ENCODE peak calls at places on chromosomes 12 and 14, in six cellular contexts. One of them, this sample, is unnamed. For H3K36me3, the result is how much of the 10 kb centered on the place peaks cover.

GRCh38 chr12:102010265-102010994 is 51.4 kb downstream of the WASHC3 start:
- DNase-seq in stomach: no peak
- DNase-seq in uterus: no peak
- DNase-seq in mesenchymal stem cell: no peak
- DNase-seq in MM.1S: no peak
- DNase-seq in suprapubic skin: no peak
- DNase-seq in this sample: no peak

GRCh38 chr12:30794020-30794419 is 39.3 kb upstream of the CAPRIN2 start:
- DNase-seq in stomach: no peak
- DNase-seq in uterus: no peak
- DNase-seq in suprapubic skin: no peak
- DNase-seq in mesenchymal stem cell: no peak
- DNase-seq in MM.1S: no peak
- DNase-seq in this sample: no peak

GRCh38 chr14:102087762-102088011 is 843 bp upstream of the HSP90AA1 start:
- DNase-seq in mesenchymal stem cell: no peak
- DNase-seq in uterus: no peak
- DNase-seq in suprapubic skin: no peak
- DNase-seq in MM.1S: no peak
- DNase-seq in stomach: no peak
- DNase-seq in this sample: no peak

GRCh38 chr12:62436164-62436503 is 30.5 kb upstream of the MON2 start:
- DNase-seq in suprapubic skin: peak
- DNase-seq in uterus: no peak
- DNase-seq in MM.1S: no peak
- DNase-seq in stomach: no peak
- DNase-seq in mesenchymal stem cell: no peak
- DNase-seq in this sample: peak

GRCh38 chr12:132623072-132623869 is 4.7 kb downstream of the P2RX2 start:
- DNase-seq in mesenchymal stem cell: no peak
- DNase-seq in suprapubic skin: no peak
- DNase-seq in stomach: no peak
- DNase-seq in uterus: no peak
- DNase-seq in MM.1S: no peak
- DNase-seq in this sample: no peak

GRCh38 chr14:74401504-74402241 is 24.3 kb downstream of the SYNDIG1L start:
- DNase-seq in MM.1S: peak
- DNase-seq in mesenchymal stem cell: peak
- DNase-seq in uterus: no peak
- DNase-seq in suprapubic skin: no peak
- DNase-seq in stomach: peak
- DNase-seq in this sample: no peak

GRCh38 chr14:101482066-101482465 is 79.2 kb upstream of the DIO3 start:
- DNase-seq in stomach: no peak
- DNase-seq in mesenchymal stem cell: no peak
- DNase-seq in uterus: no peak
- DNase-seq in MM.1S: no peak
- DNase-seq in suprapubic skin: no peak
- DNase-seq in this sample: no peak

GRCh38 chr14:51219473-51220448 is 20.3 kb upstream of the TMX1 start:
- DNase-seq in mesenchymal stem cell: peak
- DNase-seq in uterus: peak
- DNase-seq in stomach: no peak
- DNase-seq in suprapubic skin: no peak
- DNase-seq in MM.1S: peak
- DNase-seq in this sample: no peak

GRCh38 chr12:87806310-87806709 is 222.9 kb downstream of the C12orf50 start:
- DNase-seq in mesenchymal stem cell: no peak
- DNase-seq in stomach: no peak
- DNase-seq in suprapubic skin: no peak
- DNase-seq in uterus: no peak
- DNase-seq in MM.1S: no peak
- DNase-seq in this sample: no peak

GRCh38 chr14:103401223-103402214 is 16.3 kb downstream of the MARK3 start:
- DNase-seq in stomach: no peak
- DNase-seq in MM.1S: no peak
- DNase-seq in suprapubic skin: no peak
- DNase-seq in mesenchymal stem cell: peak
- DNase-seq in uterus: no peak
- DNase-seq in this sample: no peak

GRCh38 chr12:66144796-66145754 is 14.5 kb upstream of the LLPH start:
- DNase-seq in suprapubic skin: no peak
- DNase-seq in MM.1S: peak
- DNase-seq in stomach: peak
- DNase-seq in uterus: peak
- DNase-seq in mesenchymal stem cell: peak
- DNase-seq in this sample: no peak

GRCh38 chr12:125954362-125954761 is 889.1 kb downstream of the AACS start:
- DNase-seq in mesenchymal stem cell: no peak
- DNase-seq in MM.1S: no peak
- DNase-seq in stomach: no peak
- DNase-seq in suprapubic skin: no peak
- DNase-seq in uterus: no peak
- DNase-seq in this sample: no peak

GRCh38 chr12:104586325-104587048 is 129.7 kb downstream of the CHST11 start:
- DNase-seq in mesenchymal stem cell: no peak
- DNase-seq in stomach: no peak
- DNase-seq in suprapubic skin: no peak
- DNase-seq in uterus: no peak
- DNase-seq in MM.1S: no peak
- DNase-seq in this sample: no peak

GRCh38 chr14:65079201-65079600 is 23.1 kb downstream of the MAX start:
- DNase-seq in suprapubic skin: no peak
- DNase-seq in MM.1S: no peak
- DNase-seq in stomach: no peak
- DNase-seq in mesenchymal stem cell: no peak
- DNase-seq in uterus: no peak
- DNase-seq in this sample: no peak

GRCh38 chr14:65077318-65077717 is 25.0 kb downstream of the MAX start:
- DNase-seq in suprapubic skin: no peak
- DNase-seq in uterus: no peak
- DNase-seq in MM.1S: peak
- DNase-seq in mesenchymal stem cell: no peak
- DNase-seq in stomach: no peak
- DNase-seq in this sample: no peak

GRCh38 chr14:65079788-65080187 is 22.5 kb downstream of the MAX start:
- DNase-seq in MM.1S: no peak
- DNase-seq in uterus: no peak
- DNase-seq in stomach: no peak
- DNase-seq in mesenchymal stem cell: no peak
- DNase-seq in suprapubic skin: no peak
- DNase-seq in this sample: no peak

GRCh38 chr14:65084554-65085190 is 17.6 kb downstream of the MAX start:
- DNase-seq in suprapubic skin: no peak
- DNase-seq in stomach: no peak
- DNase-seq in uterus: no peak
- DNase-seq in MM.1S: no peak
- DNase-seq in mesenchymal stem cell: no peak
- DNase-seq in this sample: no peak

DNA sequence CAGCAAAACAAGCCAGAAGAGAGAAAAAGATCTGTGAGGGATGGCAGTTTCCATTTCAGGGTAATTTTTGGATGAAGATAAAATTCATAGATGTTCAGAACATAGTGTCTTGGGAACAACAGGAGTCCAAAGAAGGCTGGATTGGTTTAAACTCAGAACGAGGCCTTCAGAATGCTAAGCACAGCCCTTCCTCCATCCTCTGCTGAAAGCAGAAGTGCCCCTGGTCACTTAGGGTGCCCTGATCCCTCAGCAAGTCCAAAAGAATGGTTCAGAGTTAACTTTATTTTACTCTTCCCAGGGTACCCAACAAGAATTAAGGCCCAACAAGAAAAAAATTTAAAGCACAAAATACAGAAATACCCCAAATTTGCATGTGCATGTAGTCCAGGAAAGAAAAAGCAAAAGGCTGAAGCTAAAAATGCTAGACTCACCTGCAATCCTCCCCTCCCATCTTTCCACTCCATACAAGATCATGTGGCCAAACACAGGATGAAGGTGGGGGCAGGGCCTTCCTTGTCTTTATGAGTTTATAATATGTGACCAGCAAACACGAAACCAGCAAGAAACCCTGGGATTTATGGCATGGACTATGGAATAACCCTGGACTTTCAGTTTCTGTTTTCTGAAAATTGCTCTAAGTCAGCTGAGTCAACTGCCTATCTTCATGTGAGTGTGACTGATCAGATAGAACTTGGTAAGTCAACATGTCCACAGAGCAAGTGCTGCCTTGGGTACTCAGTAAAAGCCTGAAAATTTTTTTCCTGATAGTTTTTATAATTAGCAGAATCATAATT is 21.2 kb downstream of the MAX start:
- DNase-seq in suprapubic skin: no peak
- DNase-seq in mesenchymal stem cell: peak
- DNase-seq in uterus: no peak
- DNase-seq in stomach: no peak
- DNase-seq in MM.1S: no peak
- DNase-seq in this sample: no peak
- H3K36me3 ChIP-seq in suprapubic skin: half or more
- H3K36me3 ChIP-seq in mesenchymal stem cell: under half
- H3K36me3 ChIP-seq in uterus: under half
- H3K36me3 ChIP-seq in stomach: half or more
- H3K36me3 ChIP-seq in MM.1S: under half
- H3K36me3 ChIP-seq in this sample: under half

DNA sequence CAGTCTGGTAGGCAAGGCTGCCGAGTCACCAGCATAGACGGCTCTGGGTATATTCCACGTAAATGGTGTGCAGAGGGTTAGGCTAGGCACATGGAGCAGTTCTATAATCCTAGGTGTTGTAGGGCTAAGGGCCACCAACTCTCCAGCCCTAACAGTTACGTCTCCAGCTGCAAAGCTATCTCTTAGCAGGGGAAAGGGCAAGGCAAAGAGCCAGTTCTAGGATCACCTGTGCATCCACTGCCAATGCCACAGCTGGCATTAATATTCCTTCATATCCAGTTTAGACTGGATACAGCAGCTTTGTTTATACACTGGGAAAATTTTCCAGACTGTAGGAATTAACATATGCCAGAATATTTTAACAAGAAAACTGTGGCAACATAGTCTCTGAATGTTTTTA is 53.0 kb downstream of the SH2B3 start:
- DNase-seq in stomach: no peak
- DNase-seq in mesenchymal stem cell: no peak
- DNase-seq in uterus: no peak
- DNase-seq in MM.1S: no peak
- DNase-seq in suprapubic skin: no peak
- DNase-seq in this sample: no peak
- H3K36me3 ChIP-seq in stomach: half or more
- H3K36me3 ChIP-seq in mesenchymal stem cell: under half
- H3K36me3 ChIP-seq in uterus: under half
- H3K36me3 ChIP-seq in MM.1S: under half
- H3K36me3 ChIP-seq in suprapubic skin: half or more
- H3K36me3 ChIP-seq in this sample: under half

GRCh38 chr14:105092912-105093425 is 27.7 kb upstream of the GPR132 start:
- DNase-seq in mesenchymal stem cell: peak
- DNase-seq in suprapubic skin: peak
- DNase-seq in stomach: peak
- DNase-seq in uterus: peak
- DNase-seq in MM.1S: no peak
- DNase-seq in this sample: peak
- H3K36me3 ChIP-seq in mesenchymal stem cell: under half
- H3K36me3 ChIP-seq in suprapubic skin: under half
- H3K36me3 ChIP-seq in stomach: under half
- H3K36me3 ChIP-seq in uterus: under half
- H3K36me3 ChIP-seq in MM.1S: under half
- H3K36me3 ChIP-seq in this sample: under half

GRCh38 chr12:120514002-120514401 is 15.0 kb downstream of the COQ5 start:
- DNase-seq in MM.1S: no peak
- DNase-seq in mesenchymal stem cell: no peak
- DNase-seq in uterus: no peak
- DNase-seq in stomach: no peak
- DNase-seq in suprapubic skin: no peak
- DNase-seq in this sample: no peak
- H3K36me3 ChIP-seq in MM.1S: under half
- H3K36me3 ChIP-seq in mesenchymal stem cell: under half
- H3K36me3 ChIP-seq in uterus: under half
- H3K36me3 ChIP-seq in stomach: half or more
- H3K36me3 ChIP-seq in suprapubic skin: under half
- H3K36me3 ChIP-seq in this sample: under half

GRCh38 chr12:3199551-3200031 is 122.4 kb downstream of the TSPAN9 start:
- DNase-seq in uterus: no peak
- DNase-seq in mesenchymal stem cell: peak
- DNase-seq in MM.1S: no peak
- DNase-seq in suprapubic skin: no peak
- DNase-seq in stomach: no peak
- DNase-seq in this sample: no peak
- H3K36me3 ChIP-seq in uterus: under half
- H3K36me3 ChIP-seq in mesenchymal stem cell: under half
- H3K36me3 ChIP-seq in MM.1S: under half
- H3K36me3 ChIP-seq in suprapubic skin: under half
- H3K36me3 ChIP-seq in stomach: under half
- H3K36me3 ChIP-seq in this sample: under half

GRCh38 chr12:68831751-68832503 is 23.9 kb downstream of the MDM2 start:
- DNase-seq in suprapubic skin: no peak
- DNase-seq in mesenchymal stem cell: no peak
- DNase-seq in MM.1S: no peak
- DNase-seq in stomach: no peak
- DNase-seq in uterus: no peak
- DNase-seq in this sample: no peak
- H3K36me3 ChIP-seq in suprapubic skin: half or more
- H3K36me3 ChIP-seq in mesenchymal stem cell: under half
- H3K36me3 ChIP-seq in MM.1S: under half
- H3K36me3 ChIP-seq in stomach: half or more
- H3K36me3 ChIP-seq in uterus: under half
- H3K36me3 ChIP-seq in this sample: under half

DNA sequence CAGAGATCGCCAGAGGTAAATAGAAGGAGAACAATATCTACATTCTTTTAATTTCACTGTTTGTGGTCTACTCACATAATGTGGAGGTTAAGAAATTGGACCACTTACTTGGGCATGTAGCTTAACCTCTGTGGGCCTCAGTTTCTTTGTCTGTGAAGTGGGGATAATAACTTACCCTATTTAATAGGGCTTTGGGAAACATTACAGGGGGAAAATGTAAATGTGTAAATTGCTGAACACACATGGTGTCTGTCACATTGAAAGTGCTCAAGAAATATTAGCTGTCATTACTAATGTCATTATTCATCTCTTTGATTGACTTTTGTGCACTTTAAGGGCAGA is 140.5 kb downstream of the SLC8A3 start:
- DNase-seq in stomach: no peak
- DNase-seq in MM.1S: no peak
- DNase-seq in mesenchymal stem cell: no peak
- DNase-seq in suprapubic skin: no peak
- DNase-seq in uterus: no peak
- DNase-seq in this sample: no peak
- H3K36me3 ChIP-seq in stomach: under half
- H3K36me3 ChIP-seq in MM.1S: under half
- H3K36me3 ChIP-seq in mesenchymal stem cell: under half
- H3K36me3 ChIP-seq in suprapubic skin: under half
- H3K36me3 ChIP-seq in uterus: under half
- H3K36me3 ChIP-seq in this sample: under half